ENCODE peak calls at places on chromosome 17, in five cellular contexts. One of them, this sample, is unnamed.

GRCh38 chr17:72393553-72393952 is 272.7 kb downstream of the SOX9 start:
- DNase-seq in stimulated activated CD8-positive, alpha-beta memory T cell treated with anti-CD3 and anti-CD28 coated beads, Interleukin-4, amount 100 ng/mL, for 24 hours: no peak
- DNase-seq in germinal center: no peak
- DNase-seq in cardiac fibroblast: peak
- DNase-seq in lung microvascular endothelial cell: no peak
- DNase-seq in this sample: no peak

GRCh38 chr17:37642706-37643105 is 540 bp downstream of the DDX52 start:
- DNase-seq in cardiac fibroblast: peak
- DNase-seq in lung microvascular endothelial cell: peak
- DNase-seq in germinal center: no peak
- DNase-seq in stimulated activated CD8-positive, alpha-beta memory T cell treated with anti-CD3 and anti-CD28 coated beads, Interleukin-4, amount 100 ng/mL, for 24 hours: no peak
- DNase-seq in this sample: peak

GRCh38 chr17:30323895-30324319 is 9.9 kb downstream of the TMIGD1 start:
- DNase-seq in stimulated activated CD8-positive, alpha-beta memory T cell treated with anti-CD3 and anti-CD28 coated beads, Interleukin-4, amount 100 ng/mL, for 24 hours: no peak
- DNase-seq in germinal center: peak
- DNase-seq in cardiac fibroblast: peak
- DNase-seq in lung microvascular endothelial cell: no peak
- DNase-seq in this sample: peak

GRCh38 chr17:81160306-81160705 is 5.0 kb upstream of the PVALEF start:
- DNase-seq in lung microvascular endothelial cell: peak
- DNase-seq in stimulated activated CD8-positive, alpha-beta memory T cell treated with anti-CD3 and anti-CD28 coated beads, Interleukin-4, amount 100 ng/mL, for 24 hours: no peak
- DNase-seq in cardiac fibroblast: no peak
- DNase-seq in germinal center: no peak
- DNase-seq in this sample: no peak

GRCh38 chr17:31593806-31594205 is 202.3 kb downstream of the RAB11FIP4 start:
- DNase-seq in lung microvascular endothelial cell: no peak
- DNase-seq in stimulated activated CD8-positive, alpha-beta memory T cell treated with anti-CD3 and anti-CD28 coated beads, Interleukin-4, amount 100 ng/mL, for 24 hours: no peak
- DNase-seq in germinal center: no peak
- DNase-seq in cardiac fibroblast: no peak
- DNase-seq in this sample: no peak

GRCh38 chr17:77375917-77376651 is 235.3 kb downstream of the SEC14L1 start:
- DNase-seq in stimulated activated CD8-positive, alpha-beta memory T cell treated with anti-CD3 and anti-CD28 coated beads, Interleukin-4, amount 100 ng/mL, for 24 hours: peak
- DNase-seq in lung microvascular endothelial cell: no peak
- DNase-seq in cardiac fibroblast: peak
- DNase-seq in germinal center: no peak
- DNase-seq in this sample: peak

GRCh38 chr17:80376531-80376930 is 38.4 kb upstream of the ENDOV start:
- DNase-seq in lung microvascular endothelial cell: no peak
- DNase-seq in germinal center: no peak
- DNase-seq in cardiac fibroblast: no peak
- DNase-seq in stimulated activated CD8-positive, alpha-beta memory T cell treated with anti-CD3 and anti-CD28 coated beads, Interleukin-4, amount 100 ng/mL, for 24 hours: no peak
- DNase-seq in this sample: no peak

GRCh38 chr17:39461911-39462641 is 790 bp downstream of the CDK12 start:
- DNase-seq in germinal center: peak
- DNase-seq in cardiac fibroblast: no peak
- DNase-seq in lung microvascular endothelial cell: peak
- DNase-seq in stimulated activated CD8-positive, alpha-beta memory T cell treated with anti-CD3 and anti-CD28 coated beads, Interleukin-4, amount 100 ng/mL, for 24 hours: peak
- DNase-seq in this sample: peak

GRCh38 chr17:77881545-77881944 is 77.0 kb upstream of the TNRC6C start:
- DNase-seq in germinal center: peak
- DNase-seq in stimulated activated CD8-positive, alpha-beta memory T cell treated with anti-CD3 and anti-CD28 coated beads, Interleukin-4, amount 100 ng/mL, for 24 hours: peak
- DNase-seq in lung microvascular endothelial cell: no peak
- DNase-seq in cardiac fibroblast: peak
- DNase-seq in this sample: peak

GRCh38 chr17:55334285-55334684 is 69.5 kb downstream of the HLF start:
- DNase-seq in stimulated activated CD8-positive, alpha-beta memory T cell treated with anti-CD3 and anti-CD28 coated beads, Interleukin-4, amount 100 ng/mL, for 24 hours: no peak
- DNase-seq in cardiac fibroblast: peak
- DNase-seq in germinal center: no peak
- DNase-seq in lung microvascular endothelial cell: no peak
- DNase-seq in this sample: no peak

GRCh38 chr17:73801455-73802100 is 157.3 kb upstream of the SDK2 start:
- DNase-seq in germinal center: no peak
- DNase-seq in stimulated activated CD8-positive, alpha-beta memory T cell treated with anti-CD3 and anti-CD28 coated beads, Interleukin-4, amount 100 ng/mL, for 24 hours: no peak
- DNase-seq in cardiac fibroblast: no peak
- DNase-seq in lung microvascular endothelial cell: no peak
- DNase-seq in this sample: no peak

GRCh38 chr17:57574040-57574513 is 171.0 kb downstream of the CCDC182 start:
- DNase-seq in cardiac fibroblast: peak
- DNase-seq in lung microvascular endothelial cell: no peak
- DNase-seq in germinal center: no peak
- DNase-seq in stimulated activated CD8-positive, alpha-beta memory T cell treated with anti-CD3 and anti-CD28 coated beads, Interleukin-4, amount 100 ng/mL, for 24 hours: no peak
- DNase-seq in this sample: no peak

GRCh38 chr17:1047177-1047885 is 50.4 kb downstream of the TIMM22 start:
- DNase-seq in lung microvascular endothelial cell: no peak
- DNase-seq in stimulated activated CD8-positive, alpha-beta memory T cell treated with anti-CD3 and anti-CD28 coated beads, Interleukin-4, amount 100 ng/mL, for 24 hours: no peak
- DNase-seq in cardiac fibroblast: peak
- DNase-seq in germinal center: no peak
- DNase-seq in this sample: no peak

GRCh38 chr17:57911021-57911420 is 44.2 kb downstream of the CUEDC1 start:
- DNase-seq in germinal center: no peak
- DNase-seq in cardiac fibroblast: no peak
- DNase-seq in stimulated activated CD8-positive, alpha-beta memory T cell treated with anti-CD3 and anti-CD28 coated beads, Interleukin-4, amount 100 ng/mL, for 24 hours: no peak
- DNase-seq in lung microvascular endothelial cell: no peak
- DNase-seq in this sample: no peak

GRCh38 chr17:64598672-64599071 is 63.4 kb downstream of the SMURF2 start:
- DNase-seq in lung microvascular endothelial cell: no peak
- DNase-seq in stimulated activated CD8-positive, alpha-beta memory T cell treated with anti-CD3 and anti-CD28 coated beads, Interleukin-4, amount 100 ng/mL, for 24 hours: no peak
- DNase-seq in germinal center: no peak
- DNase-seq in cardiac fibroblast: no peak
- DNase-seq in this sample: no peak

GRCh38 chr17:11366451-11366850 is 125.4 kb downstream of the SHISA6 start:
- DNase-seq in lung microvascular endothelial cell: no peak
- DNase-seq in stimulated activated CD8-positive, alpha-beta memory T cell treated with anti-CD3 and anti-CD28 coated beads, Interleukin-4, amount 100 ng/mL, for 24 hours: no peak
- DNase-seq in cardiac fibroblast: no peak
- DNase-seq in germinal center: no peak
- DNase-seq in this sample: no peak

GRCh38 chr17:82024859-82025258 is 1.8 kb downstream of the LRRC45 start:
- DNase-seq in stimulated activated CD8-positive, alpha-beta memory T cell treated with anti-CD3 and anti-CD28 coated beads, Interleukin-4, amount 100 ng/mL, for 24 hours: no peak
- DNase-seq in germinal center: no peak
- DNase-seq in lung microvascular endothelial cell: no peak
- DNase-seq in cardiac fibroblast: no peak
- DNase-seq in this sample: no peak

GRCh38 chr17:30236807-30237206 is 1.3 kb upstream of the SLC6A4 start:
- DNase-seq in stimulated activated CD8-positive, alpha-beta memory T cell treated with anti-CD3 and anti-CD28 coated beads, Interleukin-4, amount 100 ng/mL, for 24 hours: no peak
- DNase-seq in germinal center: peak
- DNase-seq in cardiac fibroblast: peak
- DNase-seq in lung microvascular endothelial cell: peak
- DNase-seq in this sample: peak

GRCh38 chr17:72250206-72250605 is 129.4 kb downstream of the SOX9 start:
- DNase-seq in lung microvascular endothelial cell: no peak
- DNase-seq in cardiac fibroblast: no peak
- DNase-seq in stimulated activated CD8-positive, alpha-beta memory T cell treated with anti-CD3 and anti-CD28 coated beads, Interleukin-4, amount 100 ng/mL, for 24 hours: no peak
- DNase-seq in germinal center: no peak
- DNase-seq in this sample: no peak

GRCh38 chr17:79864617-79865250 is 25.5 kb upstream of the CBX4 start:
- DNase-seq in stimulated activated CD8-positive, alpha-beta memory T cell treated with anti-CD3 and anti-CD28 coated beads, Interleukin-4, amount 100 ng/mL, for 24 hours: no peak
- DNase-seq in lung microvascular endothelial cell: no peak
- DNase-seq in cardiac fibroblast: no peak
- DNase-seq in germinal center: no peak
- DNase-seq in this sample: no peak

GRCh38 chr17:71986886-71987285 is 133.9 kb upstream of the SOX9 start:
- DNase-seq in cardiac fibroblast: no peak
- DNase-seq in lung microvascular endothelial cell: no peak
- DNase-seq in germinal center: no peak
- DNase-seq in stimulated activated CD8-positive, alpha-beta memory T cell treated with anti-CD3 and anti-CD28 coated beads, Interleukin-4, amount 100 ng/mL, for 24 hours: no peak
- DNase-seq in this sample: no peak

GRCh38 chr17:2700031-2700490 is 11.5 kb downstream of the CLUH start:
- DNase-seq in stimulated activated CD8-positive, alpha-beta memory T cell treated with anti-CD3 and anti-CD28 coated beads, Interleukin-4, amount 100 ng/mL, for 24 hours: no peak
- DNase-seq in germinal center: no peak
- DNase-seq in cardiac fibroblast: no peak
- DNase-seq in lung microvascular endothelial cell: no peak
- DNase-seq in this sample: peak

GRCh38 chr17:44088254-44088653 is 17.7 kb downstream of the G6PC3 start:
- DNase-seq in germinal center: no peak
- DNase-seq in cardiac fibroblast: no peak
- DNase-seq in lung microvascular endothelial cell: no peak
- DNase-seq in stimulated activated CD8-positive, alpha-beta memory T cell treated with anti-CD3 and anti-CD28 coated beads, Interleukin-4, amount 100 ng/mL, for 24 hours: no peak
- DNase-seq in this sample: no peak

GRCh38 chr17:63446981-63447687 is 1.0 kb upstream of the CYB561 start:
- DNase-seq in stimulated activated CD8-positive, alpha-beta memory T cell treated with anti-CD3 and anti-CD28 coated beads, Interleukin-4, amount 100 ng/mL, for 24 hours: peak
- DNase-seq in lung microvascular endothelial cell: peak
- DNase-seq in germinal center: no peak
- DNase-seq in cardiac fibroblast: peak
- DNase-seq in this sample: no peak

GRCh38 chr17:37116802-37117201 is 168.0 kb downstream of the AATF start:
- DNase-seq in germinal center: no peak
- DNase-seq in lung microvascular endothelial cell: no peak
- DNase-seq in stimulated activated CD8-positive, alpha-beta memory T cell treated with anti-CD3 and anti-CD28 coated beads, Interleukin-4, amount 100 ng/mL, for 24 hours: no peak
- DNase-seq in cardiac fibroblast: no peak
- DNase-seq in this sample: no peak

GRCh38 chr17:78500806-78501205 is 76.4 kb downstream of the DNAH17 start:
- DNase-seq in germinal center: no peak
- DNase-seq in stimulated activated CD8-positive, alpha-beta memory T cell treated with anti-CD3 and anti-CD28 coated beads, Interleukin-4, amount 100 ng/mL, for 24 hours: no peak
- DNase-seq in lung microvascular endothelial cell: no peak
- DNase-seq in cardiac fibroblast: no peak
- DNase-seq in this sample: no peak

GRCh38 chr17:37047631-37048104 is 98.9 kb downstream of the AATF start:
- DNase-seq in germinal center: peak
- DNase-seq in cardiac fibroblast: peak
- DNase-seq in lung microvascular endothelial cell: peak
- DNase-seq in stimulated activated CD8-positive, alpha-beta memory T cell treated with anti-CD3 and anti-CD28 coated beads, Interleukin-4, amount 100 ng/mL, for 24 hours: peak
- DNase-seq in this sample: peak

GRCh38 chr17:19513897-19514488 is 19.7 kb upstream of the SLC47A1 start:
- DNase-seq in stimulated activated CD8-positive, alpha-beta memory T cell treated with anti-CD3 and anti-CD28 coated beads, Interleukin-4, amount 100 ng/mL, for 24 hours: peak
- DNase-seq in lung microvascular endothelial cell: peak
- DNase-seq in cardiac fibroblast: peak
- DNase-seq in germinal center: peak
- DNase-seq in this sample: peak

GRCh38 chr17:42833771-42834422 is 700 bp downstream of the PSME3 start:
- DNase-seq in lung microvascular endothelial cell: no peak
- DNase-seq in cardiac fibroblast: no peak
- DNase-seq in germinal center: no peak
- DNase-seq in stimulated activated CD8-positive, alpha-beta memory T cell treated with anti-CD3 and anti-CD28 coated beads, Interleukin-4, amount 100 ng/mL, for 24 hours: no peak
- DNase-seq in this sample: no peak

GRCh38 chr17:64736804-64737492 is 74.8 kb upstream of the SMURF2 start:
- DNase-seq in germinal center: no peak
- DNase-seq in stimulated activated CD8-positive, alpha-beta memory T cell treated with anti-CD3 and anti-CD28 coated beads, Interleukin-4, amount 100 ng/mL, for 24 hours: peak
- DNase-seq in cardiac fibroblast: peak
- DNase-seq in lung microvascular endothelial cell: peak
- DNase-seq in this sample: no peak

GRCh38 chr17:75338335-75338734 is 49.1 kb upstream of the SLC25A19 start:
- DNase-seq in stimulated activated CD8-positive, alpha-beta memory T cell treated with anti-CD3 and anti-CD28 coated beads, Interleukin-4, amount 100 ng/mL, for 24 hours: no peak
- DNase-seq in germinal center: no peak
- DNase-seq in cardiac fibroblast: no peak
- DNase-seq in lung microvascular endothelial cell: no peak
- DNase-seq in this sample: no peak

GRCh38 chr17:40951011-40951622 is 13.7 kb upstream of the KRT23 start:
- DNase-seq in germinal center: no peak
- DNase-seq in stimulated activated CD8-positive, alpha-beta memory T cell treated with anti-CD3 and anti-CD28 coated beads, Interleukin-4, amount 100 ng/mL, for 24 hours: no peak
- DNase-seq in cardiac fibroblast: no peak
- DNase-seq in lung microvascular endothelial cell: peak
- DNase-seq in this sample: no peak

GRCh38 chr17:36188891-36189306 is 7.7 kb downstream of the CCL3L1 start:
- DNase-seq in germinal center: no peak
- DNase-seq in cardiac fibroblast: no peak
- DNase-seq in lung microvascular endothelial cell: no peak
- DNase-seq in stimulated activated CD8-positive, alpha-beta memory T cell treated with anti-CD3 and anti-CD28 coated beads, Interleukin-4, amount 100 ng/mL, for 24 hours: peak
- DNase-seq in this sample: peak

GRCh38 chr17:78696016-78696992 is 85.8 kb downstream of the CYTH1 start:
- DNase-seq in stimulated activated CD8-positive, alpha-beta memory T cell treated with anti-CD3 and anti-CD28 coated beads, Interleukin-4, amount 100 ng/mL, for 24 hours: no peak
- DNase-seq in germinal center: peak
- DNase-seq in cardiac fibroblast: no peak
- DNase-seq in lung microvascular endothelial cell: no peak
- DNase-seq in this sample: no peak

GRCh38 chr17:72388765-72389473 is 268.1 kb downstream of the SOX9 start:
- DNase-seq in lung microvascular endothelial cell: no peak
- DNase-seq in stimulated activated CD8-positive, alpha-beta memory T cell treated with anti-CD3 and anti-CD28 coated beads, Interleukin-4, amount 100 ng/mL, for 24 hours: no peak
- DNase-seq in germinal center: no peak
- DNase-seq in cardiac fibroblast: no peak
- DNase-seq in this sample: no peak

GRCh38 chr17:76373481-76373825 is 11.0 kb upstream of the SPHK1 start:
- DNase-seq in cardiac fibroblast: no peak
- DNase-seq in lung microvascular endothelial cell: no peak
- DNase-seq in stimulated activated CD8-positive, alpha-beta memory T cell treated with anti-CD3 and anti-CD28 coated beads, Interleukin-4, amount 100 ng/mL, for 24 hours: no peak
- DNase-seq in germinal center: no peak
- DNase-seq in this sample: no peak

GRCh38 chr17:11388061-11388460 is 147.0 kb downstream of the SHISA6 start:
- DNase-seq in cardiac fibroblast: no peak
- DNase-seq in stimulated activated CD8-positive, alpha-beta memory T cell treated with anti-CD3 and anti-CD28 coated beads, Interleukin-4, amount 100 ng/mL, for 24 hours: no peak
- DNase-seq in germinal center: no peak
- DNase-seq in lung microvascular endothelial cell: no peak
- DNase-seq in this sample: no peak

GRCh38 chr17:2703181-2703580 is 8.4 kb downstream of the CLUH start:
- DNase-seq in cardiac fibroblast: no peak
- DNase-seq in germinal center: no peak
- DNase-seq in lung microvascular endothelial cell: no peak
- DNase-seq in stimulated activated CD8-positive, alpha-beta memory T cell treated with anti-CD3 and anti-CD28 coated beads, Interleukin-4, amount 100 ng/mL, for 24 hours: no peak
- DNase-seq in this sample: peak

GRCh38 chr17:82594571-82594970 is 53.7 kb downstream of the WDR45B start:
- DNase-seq in lung microvascular endothelial cell: no peak
- DNase-seq in stimulated activated CD8-positive, alpha-beta memory T cell treated with anti-CD3 and anti-CD28 coated beads, Interleukin-4, amount 100 ng/mL, for 24 hours: no peak
- DNase-seq in germinal center: no peak
- DNase-seq in cardiac fibroblast: no peak
- DNase-seq in this sample: no peak